ENCODE peak calls at places on chromosomes 2 and 18, in six cellular contexts. One of them, this sample, is unnamed.

GRCh38 chr18:44715841-44716240 is 35.2 kb downstream of the SETBP1 start:
- DNase-seq in effector CD4-positive, alpha-beta T cell: no peak
- DNase-seq in BJ: no peak
- DNase-seq in stimulated activated CD4-positive, alpha-beta T cell treated with anti-CD3 and anti-CD28 coated beads, Interleukin-2, amount 100 ng/mL, for 24 hours: no peak
- DNase-seq in CD4-positive, alpha-beta T cell: no peak
- DNase-seq in body of pancreas: no peak
- DNase-seq in this sample: no peak

GRCh38 chr2:37585982-37586621 is 85.3 kb downstream of the CDC42EP3 start:
- DNase-seq in stimulated activated CD4-positive, alpha-beta T cell treated with anti-CD3 and anti-CD28 coated beads, Interleukin-2, amount 100 ng/mL, for 24 hours: peak; percentile 64
- DNase-seq in BJ: peak; percentile 77
- DNase-seq in CD4-positive, alpha-beta T cell: peak; percentile 69
- DNase-seq in body of pancreas: peak; percentile 37
- DNase-seq in effector CD4-positive, alpha-beta T cell: peak; percentile 69
- DNase-seq in this sample: no peak

GRCh38 chr2:102106133-102106556 is 36.4 kb upstream of the IL1R1 start:
- DNase-seq in stimulated activated CD4-positive, alpha-beta T cell treated with anti-CD3 and anti-CD28 coated beads, Interleukin-2, amount 100 ng/mL, for 24 hours: no peak
- DNase-seq in BJ: no peak
- DNase-seq in CD4-positive, alpha-beta T cell: no peak
- DNase-seq in effector CD4-positive, alpha-beta T cell: no peak
- DNase-seq in body of pancreas: peak; percentile 46
- DNase-seq in this sample: no peak

GRCh38 chr2:125471963-125472362 is 1184.0 kb upstream of the GYPC start:
- DNase-seq in BJ: no peak
- DNase-seq in stimulated activated CD4-positive, alpha-beta T cell treated with anti-CD3 and anti-CD28 coated beads, Interleukin-2, amount 100 ng/mL, for 24 hours: no peak
- DNase-seq in effector CD4-positive, alpha-beta T cell: no peak
- DNase-seq in body of pancreas: peak; percentile 34
- DNase-seq in CD4-positive, alpha-beta T cell: no peak
- DNase-seq in this sample: peak; percentile 66

GRCh38 chr2:155546715-155547555 is 785.6 kb downstream of the NR4A2 start:
- DNase-seq in effector CD4-positive, alpha-beta T cell: no peak
- DNase-seq in BJ: no peak
- DNase-seq in stimulated activated CD4-positive, alpha-beta T cell treated with anti-CD3 and anti-CD28 coated beads, Interleukin-2, amount 100 ng/mL, for 24 hours: no peak
- DNase-seq in CD4-positive, alpha-beta T cell: no peak
- DNase-seq in body of pancreas: no peak
- DNase-seq in this sample: no peak

GRCh38 chr2:230908595-230909191 is 16.3 kb downstream of the GPR55 start:
- DNase-seq in stimulated activated CD4-positive, alpha-beta T cell treated with anti-CD3 and anti-CD28 coated beads, Interleukin-2, amount 100 ng/mL, for 24 hours: peak; percentile 73
- DNase-seq in CD4-positive, alpha-beta T cell: no peak
- DNase-seq in BJ: peak; percentile 51
- DNase-seq in effector CD4-positive, alpha-beta T cell: no peak
- DNase-seq in body of pancreas: no peak
- DNase-seq in this sample: no peak

GRCh38 chr2:208315081-208315788 is 49.2 kb downstream of the PIKFYVE start:
- DNase-seq in body of pancreas: no peak
- DNase-seq in BJ: no peak
- DNase-seq in stimulated activated CD4-positive, alpha-beta T cell treated with anti-CD3 and anti-CD28 coated beads, Interleukin-2, amount 100 ng/mL, for 24 hours: no peak
- DNase-seq in effector CD4-positive, alpha-beta T cell: no peak
- DNase-seq in CD4-positive, alpha-beta T cell: no peak
- DNase-seq in this sample: no peak

GRCh38 chr2:199463000-199463692 is 5.4 kb upstream of the SATB2 start:
- DNase-seq in BJ: no peak
- DNase-seq in CD4-positive, alpha-beta T cell: peak; percentile 40
- DNase-seq in stimulated activated CD4-positive, alpha-beta T cell treated with anti-CD3 and anti-CD28 coated beads, Interleukin-2, amount 100 ng/mL, for 24 hours: peak; percentile 74
- DNase-seq in body of pancreas: peak; percentile 78
- DNase-seq in effector CD4-positive, alpha-beta T cell: no peak
- DNase-seq in this sample: peak; percentile 79

GRCh38 chr2:147548453-147548852 is 296.4 kb upstream of the ACVR2A start:
- DNase-seq in BJ: no peak
- DNase-seq in body of pancreas: no peak
- DNase-seq in CD4-positive, alpha-beta T cell: no peak
- DNase-seq in stimulated activated CD4-positive, alpha-beta T cell treated with anti-CD3 and anti-CD28 coated beads, Interleukin-2, amount 100 ng/mL, for 24 hours: no peak
- DNase-seq in effector CD4-positive, alpha-beta T cell: no peak
- DNase-seq in this sample: no peak